ENCODE peak calls at places on chromosomes 7 and 10, in nine cellular contexts. S, X, I, Y, W, F, J, M and E are unnamed samples.

GRCh38 chr7:17105701-17106100 is 192.8 kb upstream of the AHR start:
- DNase-seq in S (no peak), X (no peak), I (no peak), Y (no peak), W (no peak), F (no peak), J (no peak), M (no peak), E (no peak)

GRCh38 chr10:62037166-62037831 is 135.8 kb downstream of the ARID5B start:
- DNase-seq in S (no peak), X (no peak), I (no peak), Y (no peak), W (no peak), F (no peak), J (peak; percentile 21), M (no peak), E (no peak)

GRCh38 chr10:70144372-70145110 is 2.0 kb downstream of the TYSND1 start:
- DNase-seq in S (no peak), X (peak; percentile 56), I (no peak), Y (no peak), W (no peak), F (no peak), J (no peak), M (no peak), E (no peak)

GRCh38 chr7:124940306-124940705 is 10.7 kb upstream of the POT1 start:
- DNase-seq in S (no peak), X (no peak), I (no peak), Y (no peak), W (no peak), F (no peak), J (no peak), M (no peak), E (no peak)

GRCh38 chr10:79308016-79308415 is 39.3 kb upstream of the PPIF start:
- DNase-seq in S (no peak), X (no peak), I (no peak), Y (no peak), W (no peak), F (no peak), J (no peak), M (no peak), E (no peak)

GRCh38 chr10:43943119-43943824 is 294.6 kb upstream of the ZNF32 start:
- DNase-seq in S (no peak), X (no peak), I (peak; percentile 1), Y (no peak), W (no peak), F (peak; percentile 21), J (no peak), M (no peak), E (no peak)

GRCh38 chr10:104521901-104522827 is 118.9 kb upstream of the SORCS3 start:
- DNase-seq in S (no peak), X (no peak), I (no peak), Y (no peak), W (no peak), F (no peak), J (no peak), M (no peak), E (no peak)

GRCh38 chr10:126058507-126058906 is 162.1 kb downstream of the FANK1 start:
- DNase-seq in S (no peak), X (no peak), I (no peak), Y (no peak), W (no peak), F (no peak), J (no peak), M (no peak), E (no peak)

GRCh38 chr10:92957223-92958010 is 103.2 kb upstream of the CYP26C1 start:
- DNase-seq in S (no peak), X (no peak), I (no peak), Y (no peak), W (no peak), F (no peak), J (peak; percentile 8), M (no peak), E (no peak)

GRCh38 chr7:28086198-28086597 is 94.4 kb downstream of the JAZF1 start:
- DNase-seq in S (no peak), X (no peak), I (no peak), Y (peak; percentile 58), W (peak; percentile 69), F (no peak), J (no peak), M (no peak), E (no peak)

GRCh38 chr10:110502851-110503301 is 5.2 kb downstream of the DUSP5 start:
- DNase-seq in S (peak; percentile 33), X (no peak), I (no peak), Y (no peak), W (peak; percentile 82), F (no peak), J (no peak), M (no peak), E (no peak)

GRCh38 chr7:139573871-139574270 is 50.4 kb downstream of the CLEC2L start:
- DNase-seq in S (no peak), X (peak; percentile 55), I (no peak), Y (no peak), W (no peak), F (peak; percentile 19), J (no peak), M (no peak), E (no peak)